ENCODE peak calls at places on chromosomes 7 and 10, in six cellular contexts. I is IMR-90, N is fibroblast of lung, F is GM23248, P is H1, M is HCT116. G is an unnamed sample. For H3K4me1, the result is how much of the 10 kb centered on the place peaks cover.

GRCh38 chr10:124523301-124523871 is 61.8 kb downstream of the LHPP start:
- DNase-seq in I (no peak), N (peak), F (peak), P (no peak), M (no peak), G (no peak)

GRCh38 chr7:33050425-33051318 is 11.9 kb downstream of the NT5C3A start:
- DNase-seq in I (peak), N (peak), F (peak), P (no peak), M (peak), G (no peak)

GRCh38 chr10:112792487-112793196 is 157.4 kb upstream of the TCF7L2 start:
- DNase-seq in I (peak), N (peak), F (peak), P (no peak), M (no peak), G (no peak)

GRCh38 chr7:116418524-116418923 is 81.0 kb upstream of the CAV2 start:
- DNase-seq in I (no peak), N (no peak), F (no peak), P (no peak), M (no peak), G (no peak)

GRCh38 chr7:77600952-77601351 is 63.9 kb downstream of the PTPN12 start:
- DNase-seq in I (no peak), N (no peak), F (no peak), P (no peak), M (no peak), G (no peak)

GRCh38 chr7:44068054-44068453 is 2.7 kb upstream of the PGAM2 start:
- DNase-seq in I (peak), N (peak), F (peak), P (no peak), M (no peak), G (no peak)

GRCh38 chr7:27152816-27153486 is 568 bp upstream of the HOXA3 start:
- DNase-seq in I (no peak), N (no peak), F (no peak), P (no peak), M (no peak), G (no peak)

GRCh38 chr10:1485357-1485756 is 252.0 kb downstream of the ADARB2 start:
- DNase-seq in I (no peak), N (no peak), F (no peak), P (no peak), M (no peak), G (no peak)

GRCh38 chr10:132294561-132295320 is 13.0 kb downstream of the STK32C start:
- DNase-seq in I (no peak), N (no peak), F (no peak), P (no peak), M (no peak), G (no peak)

GRCh38 chr7:2405601-2406345 is 2.4 kb downstream of the CHST12 start:
- DNase-seq in I (no peak), N (no peak), F (no peak), P (no peak), M (no peak), G (no peak)

GRCh38 chr10:17123062-17123661 is 6.4 kb downstream of the CUBN start:
- DNase-seq in I (peak), N (peak), F (peak), P (no peak), M (no peak), G (peak)

GRCh38 chr7:122803323-122803722 is 82.9 kb downstream of the CADPS2 start:
- DNase-seq in I (no peak), N (peak), F (peak), P (no peak), M (peak), G (no peak)

GRCh38 chr7:112449353-112449752 is 907 bp upstream of the IFRD1 start:
- DNase-seq in I (peak), N (no peak), F (peak), P (no peak), M (peak), G (peak)

GRCh38 chr10:122086416-122087240 is 97.7 kb downstream of the TACC2 start:
- DNase-seq in I (no peak), N (no peak), F (no peak), P (no peak), M (no peak), G (no peak)

GRCh38 chr7:117950601-117951278 is 77.5 kb upstream of the CTTNBP2 start:
- DNase-seq in I (no peak), N (no peak), F (no peak), P (no peak), M (no peak), G (no peak)

GRCh38 chr7:48107926-48108472 is 18.9 kb downstream of the UPP1 start:
- DNase-seq in I (no peak), N (no peak), F (no peak), P (no peak), M (no peak), G (no peak)

GRCh38 chr10:94205370-94205930 is 157.3 kb downstream of the NOC3L start:
- DNase-seq in I (peak), N (peak), F (peak), P (no peak), M (no peak), G (no peak)

GRCh38 chr7:152347888-152348287 is 87.9 kb downstream of the KMT2C start:
- DNase-seq in I (no peak), N (no peak), F (no peak), P (no peak), M (no peak), G (no peak)

GRCh38 chr10:27998178-27998953 is 513 bp downstream of the ODAD2 start:
- DNase-seq in I (peak), N (peak), F (peak), P (no peak), M (no peak), G (no peak)

GRCh38 chr10:36671607-36672006 is 453.8 kb upstream of the ANKRD30A start:
- DNase-seq in I (peak), N (peak), F (peak), P (no peak), M (no peak), G (no peak)

GRCh38 chr7:134140889-134141867 is 14.0 kb downstream of the LRGUK start:
- DNase-seq in I (peak), N (peak), F (peak), P (peak), M (peak), G (peak)

GRCh38 chr10:131159771-131160170 is 151.8 kb downstream of the TCERG1L start:
- DNase-seq in I (no peak), N (no peak), F (no peak), P (no peak), M (no peak), G (no peak)

GRCh38 chr7:11557627-11558026 is 274.4 kb downstream of the THSD7A start:
- DNase-seq in I (no peak), N (peak), F (peak), P (peak), M (peak), G (no peak)

GRCh38 chr10:47318706-47319105 is 3.5 kb upstream of the GDF2 start:
- DNase-seq in I (no peak), N (no peak), F (no peak), P (no peak), M (peak), G (no peak)

GRCh38 chr7:30596043-30596641 is 1.5 kb downstream of the GARS1 start:
- DNase-seq in I (peak), N (peak), F (peak), P (no peak), M (no peak), G (peak)

GRCh38 chr10:69201045-69201444 is 19.1 kb upstream of the HKDC1 start:
- DNase-seq in I (peak), N (no peak), F (peak), P (no peak), M (no peak), G (no peak)

GRCh38 chr10:52316005-52316404 is 1.9 kb downstream of the DKK1 start:
- DNase-seq in I (peak), N (peak), F (peak), P (no peak), M (no peak), G (no peak)

GRCh38 chr7:136046548-136046947 is 69.4 kb upstream of the MTPN start:
- DNase-seq in I (no peak), N (no peak), F (no peak), P (no peak), M (no peak), G (no peak)

GRCh38 chr7:36723951-36724664 is at the start of gene AOAH:
- DNase-seq in I (no peak), N (no peak), F (no peak), P (no peak), M (no peak), G (no peak)

GRCh38 chr7:84364708-84365107 is 170.1 kb upstream of the SEMA3A start:
- DNase-seq in I (peak), N (peak), F (peak), P (no peak), M (no peak), G (no peak)

GRCh38 chr10:12531305-12531738 is 182.0 kb downstream of the CAMK1D start:
- DNase-seq in I (peak), N (no peak), F (no peak), P (no peak), M (no peak), G (no peak)

GRCh38 chr10:63765126-63765525 is 243.9 kb downstream of the REEP3 start:
- DNase-seq in I (peak), N (no peak), F (peak), P (no peak), M (no peak), G (no peak)

GRCh38 chr10:58305821-58306220 is 29.0 kb upstream of the UBE2D1 start:
- DNase-seq in I (no peak), N (no peak), F (no peak), P (no peak), M (no peak), G (no peak)

GRCh38 chr10:30558411-30558810 is 71.1 kb downstream of the LYZL2 start:
- DNase-seq in I (no peak), N (no peak), F (no peak), P (no peak), M (no peak), G (no peak)
- H2AFZ ChIP-seq in I (no peak), N (no peak), F (no peak), P (no peak), M (no peak), G (no peak)

GRCh38 chr10:44385423-44385725 is 477 bp upstream of the CXCL12 start:
- DNase-seq in I (no peak), N (no peak), F (no peak), P (no peak), M (no peak), G (no peak)

GRCh38 chr10:44382981-44383748 is 1.7 kb downstream of the CXCL12 start:
- DNase-seq in I (no peak), N (no peak), F (peak), P (no peak), M (no peak), G (no peak)

GRCh38 chr10:44384601-44385422 is at the start of gene CXCL12:
- DNase-seq in I (peak), N (no peak), F (peak), P (no peak), M (no peak), G (no peak)

GRCh38 chr10:44382131-44382858 is 2.6 kb downstream of the CXCL12 start:
- DNase-seq in I (no peak), N (no peak), F (peak), P (no peak), M (no peak), G (no peak)

DNA sequence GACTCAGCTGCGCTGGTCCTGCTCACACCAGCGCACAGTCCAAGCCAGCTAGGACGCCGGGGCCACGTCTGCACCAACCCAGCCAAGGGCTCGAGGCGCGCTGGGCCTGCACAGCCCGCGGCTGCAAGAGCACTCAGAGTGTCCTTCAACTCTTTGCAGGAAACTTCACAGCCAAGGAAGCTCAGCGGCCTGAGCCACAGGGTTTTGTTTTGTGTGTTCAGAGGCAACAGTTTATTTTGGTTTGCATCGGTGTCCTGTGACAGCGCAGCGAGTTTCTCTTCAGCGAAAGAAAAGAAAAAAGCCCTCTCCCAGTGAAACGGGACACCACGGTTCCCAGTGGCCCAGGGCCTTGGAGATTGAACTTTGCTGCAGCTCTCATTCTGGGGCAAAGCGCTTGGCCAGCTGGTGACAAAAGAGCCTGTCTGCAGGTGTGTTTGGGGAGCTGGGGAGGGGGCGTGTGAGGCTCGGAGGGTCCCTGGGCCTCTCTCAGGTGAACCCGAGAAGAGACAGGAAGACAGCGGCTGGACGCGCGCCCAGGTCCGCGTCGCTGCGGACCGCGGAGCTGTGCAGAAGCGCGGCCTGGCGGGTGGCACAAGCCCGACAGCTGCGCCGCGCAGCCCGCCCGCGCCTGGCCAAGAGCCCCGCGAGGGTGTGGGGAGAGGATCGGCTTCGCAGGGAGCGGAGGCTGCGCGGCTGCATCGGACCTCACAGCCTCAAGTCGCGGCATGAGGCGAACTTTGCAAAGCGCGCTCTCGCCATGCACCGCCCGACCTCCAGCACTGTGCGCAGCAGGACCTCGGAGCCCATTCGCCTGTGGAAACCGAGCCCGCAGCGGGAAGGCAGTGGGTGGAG is 922 bp downstream of the CXCL12 start:
- DNase-seq in I (peak), N (peak), F (peak), P (no peak), M (no peak), G (no peak)
- H3K4me1 ChIP-seq in I (under half), N (under half), F (under half), P (under half), M (under half), G (under half)

DNA sequence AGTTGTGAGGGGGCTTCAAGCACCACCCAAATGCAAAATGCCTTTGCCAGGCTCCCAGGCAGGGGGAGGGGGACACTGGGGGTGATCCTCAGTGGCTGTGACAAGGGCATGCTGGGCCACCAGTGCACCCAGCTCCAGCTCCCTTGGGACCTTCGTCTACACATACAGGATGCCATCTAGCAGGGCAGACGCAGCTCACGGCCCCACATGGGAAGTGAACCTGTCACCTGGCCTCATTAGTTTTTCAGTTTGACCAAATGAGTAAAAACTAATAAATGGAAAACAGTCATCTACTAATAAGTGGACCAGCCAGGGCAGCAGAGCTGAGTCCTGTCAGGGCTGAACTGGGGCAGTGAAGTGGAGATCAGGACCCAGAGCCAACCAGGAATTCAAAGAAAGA is 50.2 kb downstream of the TLL2 start:
- DNase-seq in I (no peak), N (no peak), F (no peak), P (no peak), M (no peak), G (no peak)
- H2AFZ ChIP-seq in I (no peak), N (no peak), F (no peak), P (no peak), M (no peak), G (no peak)

GRCh38 chr7:123941391-123942180 is 16.5 kb downstream of the SPAM1 start:
- DNase-seq in I (no peak), N (no peak), F (no peak), P (no peak), M (no peak), G (peak)

GRCh38 chr7:123945938-123946337 is 20.9 kb downstream of the SPAM1 start:
- DNase-seq in I (no peak), N (no peak), F (no peak), P (no peak), M (no peak), G (no peak)

GRCh38 chr7:123948122-123948521 is 23.1 kb downstream of the SPAM1 start:
- DNase-seq in I (no peak), N (no peak), F (no peak), P (no peak), M (no peak), G (no peak)

GRCh38 chr7:123939784-123940183 is 14.7 kb downstream of the SPAM1 start:
- DNase-seq in I (no peak), N (no peak), F (no peak), P (no peak), M (no peak), G (no peak)

GRCh38 chr7:123944395-123944794 is 19.4 kb downstream of the SPAM1 start:
- DNase-seq in I (no peak), N (no peak), F (no peak), P (no peak), M (no peak), G (no peak)
- H3K4me1 ChIP-seq in I (under half), N (under half), F (under half), P (under half), M (under half), G (under half)

DNA sequence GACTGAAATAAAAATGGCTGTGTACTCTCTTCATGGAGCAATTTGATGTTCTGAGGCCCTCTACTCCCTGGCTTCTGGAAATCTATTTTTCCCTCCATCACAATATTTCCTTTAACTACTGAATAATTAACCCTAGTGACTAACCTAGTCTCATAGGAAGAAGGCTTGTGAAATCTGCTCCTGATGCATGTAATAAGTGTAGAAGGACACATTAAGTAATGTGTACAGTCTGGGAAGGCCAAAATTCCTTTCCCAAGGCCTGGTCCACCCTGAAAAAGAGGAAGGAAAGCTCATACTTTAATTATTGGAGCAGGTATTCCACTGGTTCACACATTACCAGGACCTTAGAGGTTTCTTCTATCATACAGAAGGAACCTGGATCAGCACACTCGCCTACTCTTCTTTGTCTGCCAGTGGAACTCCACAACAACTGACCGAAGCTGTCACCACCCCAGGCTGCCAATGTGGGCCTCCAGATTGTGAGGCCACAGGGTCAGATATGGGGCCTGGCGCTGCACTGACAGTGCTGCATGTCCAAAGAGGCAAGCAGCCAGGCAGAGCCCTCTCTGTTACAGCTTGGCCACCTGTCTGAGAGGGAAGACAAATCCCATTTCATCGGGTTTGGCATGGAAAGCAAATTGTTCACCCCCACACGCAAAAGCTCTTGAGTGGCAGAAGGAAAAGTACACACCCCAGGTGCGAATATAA is 54.4 kb upstream of the FAM133B start:
- DNase-seq in I (peak), N (peak), F (peak), P (no peak), M (no peak), G (no peak)
- H2AFZ ChIP-seq in I (no peak), N (no peak), F (no peak), P (no peak), M (no peak), G (no peak)

DNA sequence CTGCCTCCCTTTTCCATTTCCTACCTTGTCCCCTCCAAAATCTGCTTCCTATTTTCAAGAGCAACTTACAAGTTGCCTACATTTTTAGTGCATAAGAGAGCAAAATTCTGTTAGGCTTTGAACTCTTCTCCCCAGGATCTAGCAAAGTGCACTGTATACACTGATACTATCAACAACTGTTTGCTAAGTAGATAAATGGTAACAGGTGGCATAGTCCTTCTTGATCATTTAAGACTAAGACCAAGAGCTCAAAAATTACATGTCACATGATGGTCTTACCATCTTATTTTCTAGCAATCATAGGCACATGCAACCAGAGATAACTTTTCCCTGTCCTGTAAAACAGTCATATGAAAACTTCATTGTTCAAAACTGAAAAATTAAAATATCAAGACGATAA is 16.2 kb downstream of the FAM3C start:
- DNase-seq in I (no peak), N (no peak), F (no peak), P (no peak), M (no peak), G (no peak)
- H3K4me1 ChIP-seq in I (under half), N (under half), F (under half), P (under half), M (under half), G (under half)

GRCh38 chr7:98420966-98421612 is 20.2 kb upstream of the BAIAP2L1 start:
- DNase-seq in I (no peak), N (peak), F (peak), P (peak), M (peak), G (peak)

GRCh38 chr7:98418636-98419315 is 17.9 kb upstream of the BAIAP2L1 start:
- DNase-seq in I (peak), N (peak), F (peak), P (no peak), M (peak), G (peak)

GRCh38 chr7:98418271-98418635 is 17.4 kb upstream of the BAIAP2L1 start:
- DNase-seq in I (peak), N (no peak), F (peak), P (no peak), M (peak), G (no peak)

DNA sequence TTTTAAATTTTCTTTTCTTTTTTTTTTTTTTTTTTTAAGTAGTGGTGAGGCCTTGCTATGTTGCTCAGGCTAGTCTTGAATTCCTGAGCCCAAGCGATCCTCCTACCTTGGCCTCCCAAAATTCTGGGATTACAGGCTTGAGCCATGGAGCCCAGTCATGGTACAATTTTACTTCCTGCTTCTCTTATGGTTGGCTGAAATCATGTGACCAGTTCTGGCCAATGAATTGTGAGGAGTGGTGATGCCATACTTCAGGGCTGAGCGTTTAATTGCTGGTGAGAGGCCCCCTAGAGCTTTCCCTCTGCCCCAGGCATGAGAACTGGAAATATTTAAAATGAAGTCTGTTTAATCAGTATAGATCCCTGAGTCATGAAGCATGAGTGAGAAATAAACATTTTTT is 22.2 kb upstream of the BAIAP2L1 start:
- DNase-seq in I (peak), N (peak), F (peak), P (no peak), M (peak), G (no peak)
- H2AFZ ChIP-seq in I (peak), N (no peak), F (no peak), P (no peak), M (no peak), G (no peak)

GRCh38 chr10:99929360-99929759 is 80.4 kb downstream of the DNMBP start:
- DNase-seq in I (no peak), N (no peak), F (no peak), P (no peak), M (no peak), G (no peak)
- H3K4me1 ChIP-seq in I (under half), N (under half), F (under half), P (under half), M (half or more), G (under half)

G was measured in PC-9.